ENCODE peak calls at places on chromosomes 7 and 10, in four cellular contexts. D, O, P and Y are unnamed samples. For H3K9me3, the result is how much of the 10 kb centered on the place peaks cover.

GRCh38 chr10:28668363-28669226 is 8.7 kb upstream of the BAMBI start:
- DNase-seq in D (no peak), O (peak), P (peak), Y (peak)

GRCh38 chr7:49396194-49396593 is 377.2 kb upstream of the VWC2 start:
- DNase-seq in P (no peak), O (no peak), D (no peak), Y (no peak)

GRCh38 chr7:80634505-80634904 is 3.9 kb upstream of the CD36 start:
- DNase-seq in D (peak), O (no peak), P (no peak), Y (no peak)

GRCh38 chr7:45057853-45058252 is 30.9 kb downstream of the NACAD start:
- DNase-seq in P (no peak), D (no peak), O (no peak), Y (no peak)

GRCh38 chr7:2004841-2005351 is 227.8 kb downstream of the MAD1L1 start:
- DNase-seq in P (peak), O (peak), D (no peak), Y (peak)

GRCh38 chr10:124946945-124947344 is 5.0 kb downstream of the ZRANB1 start:
- DNase-seq in P (no peak), O (no peak), D (no peak), Y (no peak)

GRCh38 chr10:129031233-129032150 is 435.5 kb upstream of the MGMT start:
- DNase-seq in O (no peak), P (peak), D (peak), Y (no peak)

GRCh38 chr10:52652431-52653220 is 120.0 kb downstream of the MBL2 start:
- DNase-seq in O (no peak), P (no peak), D (no peak), Y (no peak)

GRCh38 chr10:30039988-30040387 is 19.4 kb downstream of the JCAD start:
- DNase-seq in P (no peak), D (no peak), O (no peak), Y (no peak)

GRCh38 chr7:130956417-130957139 is 222.6 kb upstream of the KLF14 start:
- DNase-seq in D (no peak), O (no peak), P (no peak), Y (no peak)

GRCh38 chr7:123624527-123625183 is 23.0 kb downstream of the ASB15 start:
- DNase-seq in O (peak), P (no peak), D (peak), Y (peak)

GRCh38 chr7:132527467-132528410 is 48.5 kb downstream of the PLXNA4 start:
- DNase-seq in P (no peak), O (no peak), D (no peak), Y (no peak)

GRCh38 chr7:96040250-96040772 is 268.0 kb downstream of the DYNC1I1 start:
- DNase-seq in P (no peak), O (no peak), D (no peak), Y (no peak)

GRCh38 chr10:77289027-77289501 is 348.5 kb downstream of the KCNMA1 start:
- DNase-seq in P (no peak), D (no peak), O (no peak), Y (no peak)

GRCh38 chr10:7813481-7813880 is 4.8 kb upstream of the TAF3 start:
- DNase-seq in O (no peak), P (no peak), D (no peak), Y (no peak)

GRCh38 chr10:101840741-101841453 is 2.7 kb downstream of the KCNIP2 start:
- DNase-seq in O (peak), P (peak), D (no peak), Y (peak)

GRCh38 chr7:23604296-23604640 is 7.1 kb downstream of the CCDC126 start:
- DNase-seq in P (no peak), O (no peak), D (no peak), Y (no peak)

GRCh38 chr10:48364659-48365405 is 58.4 kb downstream of the MAPK8 start:
- DNase-seq in O (no peak), D (no peak), P (no peak), Y (no peak)

GRCh38 chr10:18689498-18689897 is 30.3 kb downstream of the ARL5B start:
- DNase-seq in O (no peak), D (no peak), P (no peak), Y (no peak)

GRCh38 chr7:117385340-117386124 is 41.8 kb downstream of the ASZ1 start:
- DNase-seq in P (no peak), O (no peak), D (peak), Y (no peak)

GRCh38 chr10:21481407-21481806 is 44.1 kb downstream of the SKIDA1 start:
- DNase-seq in O (no peak), P (no peak), D (no peak), Y (no peak)

GRCh38 chr7:111292026-111292430 is 201.1 kb downstream of the LRRN3 start:
- DNase-seq in P (no peak), D (no peak), O (no peak), Y (no peak)

GRCh38 chr10:75089634-75090033 is 21.8 kb upstream of the SAMD8 start:
- DNase-seq in P (no peak), D (no peak), O (no peak), Y (no peak)

GRCh38 chr7:23462846-23463245 is 7.4 kb downstream of the IGF2BP3 start:
- DNase-seq in D (no peak), O (no peak), P (no peak), Y (no peak)

GRCh38 chr10:102347236-102347828 is 48.2 kb upstream of the NFKB2 start:
- DNase-seq in P (no peak), O (no peak), D (no peak), Y (peak)

GRCh38 chr10:69232252-69232651 is 12.1 kb downstream of the HKDC1 start:
- DNase-seq in D (no peak), O (no peak), P (no peak), Y (no peak)

GRCh38 chr7:46463170-46463569 is 542.1 kb upstream of the IGFBP3 start:
- DNase-seq in D (no peak), P (no peak), O (no peak), Y (no peak)
- H3K9me3 ChIP-seq in D (under half), P (under half), O (under half), Y (half or more)

GRCh38 chr7:64775289-64775688 is 18.9 kb upstream of the ZNF138 start:
- DNase-seq in P (no peak), O (no peak), D (no peak), Y (no peak)

GRCh38 chr7:64768824-64769223 is 25.4 kb upstream of the ZNF138 start:
- DNase-seq in D (no peak), P (no peak), O (no peak), Y (no peak)

GRCh38 chr7:64774204-64774842 is 19.9 kb upstream of the ZNF138 start:
- DNase-seq in P (no peak), D (no peak), O (no peak), Y (no peak)
- H3K9me3 ChIP-seq in P (under half), D (under half), O (under half), Y (under half)

DNA sequence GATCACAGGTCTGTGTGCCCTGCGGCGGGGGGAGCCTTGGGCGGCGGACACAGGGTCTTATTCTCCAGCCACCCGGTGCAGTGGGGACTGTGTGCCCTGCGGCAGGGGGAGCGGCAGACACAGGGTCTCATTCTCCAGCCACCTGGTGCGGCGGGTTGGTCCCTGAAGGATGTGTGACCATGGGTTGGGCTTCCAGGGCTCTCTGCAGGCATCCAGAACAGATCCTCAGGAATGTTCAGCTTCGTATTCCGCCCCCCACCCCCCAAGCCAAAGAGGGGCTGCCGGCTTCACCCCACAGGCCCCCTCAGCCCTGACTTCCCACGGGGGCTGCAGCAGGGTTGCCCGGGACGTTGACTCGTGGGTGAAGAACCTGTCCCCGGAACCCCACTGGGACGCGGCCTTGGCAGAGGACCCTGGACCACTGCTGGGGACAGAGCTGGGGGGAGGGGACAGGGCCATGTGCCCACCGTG is 154.5 kb upstream of the PPP2R2D start:
- DNase-seq in D (no peak), P (no peak), O (no peak), Y (no peak)
- H3K9me3 ChIP-seq in D (under half), P (under half), O (under half), Y (under half)

DNA sequence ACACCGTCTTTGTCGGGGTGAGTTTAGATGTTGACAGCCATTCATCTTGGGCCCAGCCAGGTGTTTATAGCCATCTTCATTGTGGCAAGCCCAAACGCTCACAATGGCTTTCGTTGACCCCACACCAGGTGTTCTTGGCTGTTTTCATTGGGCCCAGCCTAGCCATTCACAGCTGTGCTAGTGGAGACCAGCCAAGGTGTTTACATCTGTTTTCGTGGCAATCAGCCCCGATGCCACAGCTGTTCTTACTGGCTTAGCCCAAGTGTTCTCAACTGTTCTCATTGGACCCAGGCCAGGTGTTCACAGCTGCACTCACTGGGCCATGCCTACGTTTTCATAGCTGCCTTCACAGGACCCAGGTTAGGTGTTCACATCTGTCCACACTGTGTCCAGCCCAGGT is 7.7 kb downstream of the FRG2B start:
- DNase-seq in D (no peak), O (no peak), P (no peak), Y (no peak)
- H3K9me3 ChIP-seq in D (under half), O (under half), P (under half), Y (under half)

GRCh38 chr10:42519761-42520460 is 118.5 kb downstream of the ZNF33B start:
- DNase-seq in P (no peak), O (no peak), D (no peak), Y (no peak)
- H3K9me3 ChIP-seq in P (under half), O (under half), D (half or more), Y (half or more)

DNA sequence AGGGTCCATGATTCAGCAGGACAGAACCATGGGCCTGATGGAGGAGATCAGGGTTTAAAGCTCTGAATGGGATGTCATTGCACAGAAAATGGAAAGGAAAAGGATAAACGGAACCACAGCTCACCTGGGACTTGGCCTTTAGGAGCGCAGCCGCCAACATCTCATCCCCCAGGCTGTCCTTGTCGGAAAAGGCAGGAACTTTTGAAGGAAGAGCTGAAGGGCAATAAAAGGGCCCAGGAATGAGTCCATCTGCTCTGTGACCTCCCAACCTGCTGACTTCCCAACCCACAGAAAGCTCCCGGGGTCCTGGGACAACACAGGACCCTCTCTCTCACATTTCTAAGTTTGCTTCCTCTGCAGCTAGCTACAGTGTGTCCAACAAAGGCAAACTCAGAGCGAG is 6.1 kb downstream of the ZNF3 start:
- DNase-seq in P (no peak), D (no peak), O (no peak), Y (no peak)
- H3K9me3 ChIP-seq in P (under half), D (half or more), O (under half), Y (under half)

GRCh38 chr10:38156416-38157269 is 62.5 kb downstream of the ZNF37A start:
- DNase-seq in O (peak), D (no peak), P (no peak), Y (no peak)
- H3K9me3 ChIP-seq in O (under half), D (under half), P (under half), Y (under half)